ENCODE peak calls at places on chromosome 1, in nine cellular contexts. One of them, this sample, is unnamed.

GRCh38 chr1:44338136-44338535 is 16.9 kb downstream of the ERI3 start:
- DNase-seq in heart left ventricle: no peak
- DNase-seq in astrocyte of the cerebellum: no peak
- DNase-seq in AG10803: no peak
- DNase-seq in fibroblast of mammary gland: no peak
- DNase-seq in upper lobe of left lung: no peak
- DNase-seq in uterus: no peak
- DNase-seq in CD8-positive, alpha-beta T cell: no peak
- DNase-seq in upper lobe of right lung: no peak
- DNase-seq in this sample: no peak

GRCh38 chr1:185353124-185353523 is 36.1 kb upstream of the IVNS1ABP start:
- DNase-seq in astrocyte of the cerebellum: no peak
- DNase-seq in AG10803: no peak
- DNase-seq in heart left ventricle: no peak
- DNase-seq in upper lobe of left lung: no peak
- DNase-seq in CD8-positive, alpha-beta T cell: no peak
- DNase-seq in upper lobe of right lung: no peak
- DNase-seq in uterus: no peak
- DNase-seq in fibroblast of mammary gland: no peak
- DNase-seq in this sample: no peak

GRCh38 chr1:203490607-203491006 is 3.3 kb upstream of the OPTC start:
- DNase-seq in heart left ventricle: no peak
- DNase-seq in uterus: no peak
- DNase-seq in AG10803: no peak
- DNase-seq in upper lobe of right lung: no peak
- DNase-seq in fibroblast of mammary gland: no peak
- DNase-seq in CD8-positive, alpha-beta T cell: no peak
- DNase-seq in upper lobe of left lung: no peak
- DNase-seq in astrocyte of the cerebellum: no peak
- DNase-seq in this sample: no peak

GRCh38 chr1:107662976-107663375 is 302.0 kb downstream of the VAV3 start:
- DNase-seq in heart left ventricle: no peak
- DNase-seq in upper lobe of right lung: no peak
- DNase-seq in astrocyte of the cerebellum: no peak
- DNase-seq in AG10803: peak
- DNase-seq in upper lobe of left lung: no peak
- DNase-seq in CD8-positive, alpha-beta T cell: no peak
- DNase-seq in uterus: no peak
- DNase-seq in fibroblast of mammary gland: no peak
- DNase-seq in this sample: no peak

GRCh38 chr1:165187020-165187628 is 169.4 kb downstream of the LMX1A start:
- DNase-seq in CD8-positive, alpha-beta T cell: no peak
- DNase-seq in fibroblast of mammary gland: no peak
- DNase-seq in AG10803: no peak
- DNase-seq in upper lobe of right lung: no peak
- DNase-seq in upper lobe of left lung: no peak
- DNase-seq in heart left ventricle: no peak
- DNase-seq in uterus: no peak
- DNase-seq in astrocyte of the cerebellum: no peak
- DNase-seq in this sample: no peak

GRCh38 chr1:42931911-42932422 is 26.7 kb downstream of the SLC2A1 start:
- DNase-seq in upper lobe of right lung: peak
- DNase-seq in uterus: no peak
- DNase-seq in astrocyte of the cerebellum: no peak
- DNase-seq in upper lobe of left lung: peak
- DNase-seq in heart left ventricle: peak
- DNase-seq in AG10803: no peak
- DNase-seq in CD8-positive, alpha-beta T cell: peak
- DNase-seq in fibroblast of mammary gland: no peak
- DNase-seq in this sample: no peak

GRCh38 chr1:107687846-107688753 is 276.9 kb downstream of the VAV3 start:
- DNase-seq in upper lobe of left lung: no peak
- DNase-seq in heart left ventricle: no peak
- DNase-seq in astrocyte of the cerebellum: peak
- DNase-seq in AG10803: no peak
- DNase-seq in CD8-positive, alpha-beta T cell: no peak
- DNase-seq in fibroblast of mammary gland: peak
- DNase-seq in upper lobe of right lung: no peak
- DNase-seq in uterus: no peak
- DNase-seq in this sample: peak

GRCh38 chr1:160205242-160205973 is at the start of gene PEA15:
- DNase-seq in heart left ventricle: peak
- DNase-seq in CD8-positive, alpha-beta T cell: peak
- DNase-seq in AG10803: peak
- DNase-seq in uterus: peak
- DNase-seq in fibroblast of mammary gland: peak
- DNase-seq in astrocyte of the cerebellum: no peak
- DNase-seq in upper lobe of right lung: peak
- DNase-seq in upper lobe of left lung: peak
- DNase-seq in this sample: no peak

GRCh38 chr1:22388666-22389455 is 62.8 kb upstream of the ZBTB40 start:
- DNase-seq in upper lobe of left lung: no peak
- DNase-seq in fibroblast of mammary gland: peak
- DNase-seq in AG10803: peak
- DNase-seq in upper lobe of right lung: no peak
- DNase-seq in uterus: no peak
- DNase-seq in CD8-positive, alpha-beta T cell: no peak
- DNase-seq in astrocyte of the cerebellum: no peak
- DNase-seq in heart left ventricle: no peak
- DNase-seq in this sample: no peak

GRCh38 chr1:182301467-182302198 is 90.0 kb downstream of the GLUL start:
- DNase-seq in CD8-positive, alpha-beta T cell: no peak
- DNase-seq in upper lobe of right lung: no peak
- DNase-seq in astrocyte of the cerebellum: peak
- DNase-seq in AG10803: peak
- DNase-seq in uterus: no peak
- DNase-seq in heart left ventricle: no peak
- DNase-seq in fibroblast of mammary gland: peak
- DNase-seq in upper lobe of left lung: peak
- DNase-seq in this sample: no peak

GRCh38 chr1:161723459-161724149 is 2.3 kb downstream of the FCRLB start:
- DNase-seq in heart left ventricle: no peak
- DNase-seq in fibroblast of mammary gland: no peak
- DNase-seq in CD8-positive, alpha-beta T cell: no peak
- DNase-seq in astrocyte of the cerebellum: no peak
- DNase-seq in upper lobe of left lung: no peak
- DNase-seq in AG10803: no peak
- DNase-seq in uterus: no peak
- DNase-seq in upper lobe of right lung: no peak
- DNase-seq in this sample: no peak

GRCh38 chr1:101365186-101365585 is 128.4 kb downstream of the S1PR1 start:
- DNase-seq in CD8-positive, alpha-beta T cell: no peak
- DNase-seq in fibroblast of mammary gland: no peak
- DNase-seq in heart left ventricle: no peak
- DNase-seq in AG10803: peak
- DNase-seq in upper lobe of right lung: no peak
- DNase-seq in upper lobe of left lung: no peak
- DNase-seq in uterus: no peak
- DNase-seq in astrocyte of the cerebellum: peak
- DNase-seq in this sample: no peak

GRCh38 chr1:184035719-184036516 is 1.6 kb downstream of the COLGALT2 start:
- DNase-seq in AG10803: no peak
- DNase-seq in upper lobe of right lung: no peak
- DNase-seq in uterus: no peak
- DNase-seq in astrocyte of the cerebellum: no peak
- DNase-seq in heart left ventricle: no peak
- DNase-seq in fibroblast of mammary gland: no peak
- DNase-seq in CD8-positive, alpha-beta T cell: no peak
- DNase-seq in upper lobe of left lung: no peak
- DNase-seq in this sample: no peak

GRCh38 chr1:59561782-59562181 is 253.0 kb upstream of the HOOK1 start:
- DNase-seq in heart left ventricle: no peak
- DNase-seq in AG10803: no peak
- DNase-seq in CD8-positive, alpha-beta T cell: no peak
- DNase-seq in astrocyte of the cerebellum: no peak
- DNase-seq in upper lobe of left lung: no peak
- DNase-seq in upper lobe of right lung: no peak
- DNase-seq in uterus: no peak
- DNase-seq in fibroblast of mammary gland: no peak
- DNase-seq in this sample: no peak

GRCh38 chr1:116379674-116380498 is 6.8 kb downstream of the ATP1A1 start:
- DNase-seq in upper lobe of right lung: no peak
- DNase-seq in fibroblast of mammary gland: no peak
- DNase-seq in astrocyte of the cerebellum: no peak
- DNase-seq in heart left ventricle: no peak
- DNase-seq in AG10803: no peak
- DNase-seq in uterus: no peak
- DNase-seq in CD8-positive, alpha-beta T cell: no peak
- DNase-seq in upper lobe of left lung: no peak
- DNase-seq in this sample: no peak

GRCh38 chr1:66207484-66207883 is 326.5 kb upstream of the SGIP1 start:
- DNase-seq in fibroblast of mammary gland: peak
- DNase-seq in upper lobe of right lung: no peak
- DNase-seq in AG10803: peak
- DNase-seq in CD8-positive, alpha-beta T cell: no peak
- DNase-seq in upper lobe of left lung: no peak
- DNase-seq in astrocyte of the cerebellum: peak
- DNase-seq in uterus: peak
- DNase-seq in heart left ventricle: no peak
- DNase-seq in this sample: no peak

GRCh38 chr1:35605882-35606182 is 32.7 kb downstream of the TFAP2E start:
- DNase-seq in uterus: no peak
- DNase-seq in upper lobe of left lung: no peak
- DNase-seq in AG10803: peak
- DNase-seq in heart left ventricle: no peak
- DNase-seq in upper lobe of right lung: no peak
- DNase-seq in fibroblast of mammary gland: no peak
- DNase-seq in CD8-positive, alpha-beta T cell: no peak
- DNase-seq in astrocyte of the cerebellum: peak
- DNase-seq in this sample: no peak

GRCh38 chr1:212606734-212607205 is 1.8 kb upstream of the ATF3 start:
- DNase-seq in astrocyte of the cerebellum: no peak
- DNase-seq in fibroblast of mammary gland: no peak
- DNase-seq in AG10803: no peak
- DNase-seq in CD8-positive, alpha-beta T cell: peak
- DNase-seq in heart left ventricle: peak
- DNase-seq in uterus: peak
- DNase-seq in upper lobe of right lung: peak
- DNase-seq in upper lobe of left lung: peak
- DNase-seq in this sample: no peak

GRCh38 chr1:13781907-13782633 is 82.1 kb downstream of the PRDM2 start:
- DNase-seq in uterus: no peak
- DNase-seq in fibroblast of mammary gland: peak
- DNase-seq in CD8-positive, alpha-beta T cell: no peak
- DNase-seq in AG10803: peak
- DNase-seq in heart left ventricle: no peak
- DNase-seq in astrocyte of the cerebellum: no peak
- DNase-seq in upper lobe of left lung: peak
- DNase-seq in upper lobe of right lung: no peak
- DNase-seq in this sample: no peak

GRCh38 chr1:21924503-21925005 is 12.6 kb downstream of the HSPG2 start:
- DNase-seq in uterus: peak
- DNase-seq in astrocyte of the cerebellum: no peak
- DNase-seq in fibroblast of mammary gland: no peak
- DNase-seq in CD8-positive, alpha-beta T cell: no peak
- DNase-seq in upper lobe of left lung: no peak
- DNase-seq in heart left ventricle: no peak
- DNase-seq in AG10803: peak
- DNase-seq in upper lobe of right lung: no peak
- DNase-seq in this sample: no peak

GRCh38 chr1:89047734-89048133 is 17.3 kb downstream of the GBP1 start:
- DNase-seq in AG10803: peak
- DNase-seq in upper lobe of left lung: no peak
- DNase-seq in astrocyte of the cerebellum: peak
- DNase-seq in upper lobe of right lung: no peak
- DNase-seq in CD8-positive, alpha-beta T cell: no peak
- DNase-seq in uterus: no peak
- DNase-seq in heart left ventricle: no peak
- DNase-seq in fibroblast of mammary gland: peak
- DNase-seq in this sample: no peak

GRCh38 chr1:214552174-214552608 is 789 bp upstream of the PTPN14 start:
- DNase-seq in heart left ventricle: peak
- DNase-seq in upper lobe of left lung: peak
- DNase-seq in upper lobe of right lung: peak
- DNase-seq in CD8-positive, alpha-beta T cell: no peak
- DNase-seq in uterus: peak
- DNase-seq in astrocyte of the cerebellum: no peak
- DNase-seq in AG10803: peak
- DNase-seq in fibroblast of mammary gland: peak
- DNase-seq in this sample: no peak

GRCh38 chr1:232538224-232538942 is 91.5 kb downstream of the SIPA1L2 start:
- DNase-seq in CD8-positive, alpha-beta T cell: no peak
- DNase-seq in astrocyte of the cerebellum: peak
- DNase-seq in upper lobe of right lung: no peak
- DNase-seq in uterus: no peak
- DNase-seq in fibroblast of mammary gland: peak
- DNase-seq in heart left ventricle: no peak
- DNase-seq in upper lobe of left lung: no peak
- DNase-seq in AG10803: peak
- DNase-seq in this sample: peak

GRCh38 chr1:54542120-54542961 is 5.7 kb upstream of the ACOT11 start:
- DNase-seq in fibroblast of mammary gland: peak
- DNase-seq in astrocyte of the cerebellum: no peak
- DNase-seq in heart left ventricle: peak
- DNase-seq in upper lobe of right lung: peak
- DNase-seq in uterus: peak
- DNase-seq in CD8-positive, alpha-beta T cell: peak
- DNase-seq in AG10803: peak
- DNase-seq in upper lobe of left lung: peak
- DNase-seq in this sample: no peak
- TF ChIP-seq CTCF in fibroblast of mammary gland: no peak
- TF ChIP-seq CTCF in astrocyte of the cerebellum: no peak
- TF ChIP-seq CTCF in heart left ventricle: no peak
- TF ChIP-seq CTCF in upper lobe of right lung: peak
- TF ChIP-seq CTCF in uterus: peak
- TF ChIP-seq CTCF in CD8-positive, alpha-beta T cell: no peak
- TF ChIP-seq CTCF in AG10803: no peak
- TF ChIP-seq CTCF in upper lobe of left lung: no peak
- TF ChIP-seq CTCF in this sample: no peak

GRCh38 chr1:7995437-7995836 is 30.7 kb downstream of the ERRFI1 start:
- DNase-seq in upper lobe of right lung: no peak
- DNase-seq in fibroblast of mammary gland: no peak
- DNase-seq in astrocyte of the cerebellum: no peak
- DNase-seq in CD8-positive, alpha-beta T cell: no peak
- DNase-seq in heart left ventricle: no peak
- DNase-seq in upper lobe of left lung: no peak
- DNase-seq in uterus: no peak
- DNase-seq in AG10803: no peak
- DNase-seq in this sample: no peak
- H3K4me3 ChIP-seq in upper lobe of right lung: no peak
- H3K4me3 ChIP-seq in fibroblast of mammary gland: no peak
- H3K4me3 ChIP-seq in astrocyte of the cerebellum: no peak
- H3K4me3 ChIP-seq in CD8-positive, alpha-beta T cell: no peak
- H3K4me3 ChIP-seq in heart left ventricle: no peak
- H3K4me3 ChIP-seq in upper lobe of left lung: no peak
- H3K4me3 ChIP-seq in uterus: no peak
- H3K4me3 ChIP-seq in AG10803: no peak
- H3K4me3 ChIP-seq in this sample: no peak

GRCh38 chr1:29912413-29912812 is 676.1 kb downstream of the PTPRU start:
- DNase-seq in uterus: no peak
- DNase-seq in AG10803: peak
- DNase-seq in upper lobe of left lung: no peak
- DNase-seq in upper lobe of right lung: no peak
- DNase-seq in CD8-positive, alpha-beta T cell: no peak
- DNase-seq in fibroblast of mammary gland: peak
- DNase-seq in astrocyte of the cerebellum: peak
- DNase-seq in heart left ventricle: no peak
- DNase-seq in this sample: no peak
- TF ChIP-seq CTCF in uterus: no peak
- TF ChIP-seq CTCF in AG10803: peak
- TF ChIP-seq CTCF in upper lobe of left lung: no peak
- TF ChIP-seq CTCF in upper lobe of right lung: peak
- TF ChIP-seq CTCF in CD8-positive, alpha-beta T cell: no peak
- TF ChIP-seq CTCF in fibroblast of mammary gland: peak
- TF ChIP-seq CTCF in astrocyte of the cerebellum: peak
- TF ChIP-seq CTCF in heart left ventricle: no peak
- TF ChIP-seq CTCF in this sample: peak

GRCh38 chr1:1326075-1326605 is 1.5 kb downstream of the CPTP start:
- DNase-seq in fibroblast of mammary gland: no peak
- DNase-seq in astrocyte of the cerebellum: no peak
- DNase-seq in AG10803: no peak
- DNase-seq in uterus: no peak
- DNase-seq in upper lobe of left lung: no peak
- DNase-seq in CD8-positive, alpha-beta T cell: no peak
- DNase-seq in upper lobe of right lung: no peak
- DNase-seq in heart left ventricle: no peak
- DNase-seq in this sample: no peak
- H3K4me3 ChIP-seq in fibroblast of mammary gland: no peak
- H3K4me3 ChIP-seq in astrocyte of the cerebellum: peak
- H3K4me3 ChIP-seq in AG10803: no peak
- H3K4me3 ChIP-seq in uterus: no peak
- H3K4me3 ChIP-seq in upper lobe of left lung: peak
- H3K4me3 ChIP-seq in CD8-positive, alpha-beta T cell: no peak
- H3K4me3 ChIP-seq in upper lobe of right lung: peak
- H3K4me3 ChIP-seq in heart left ventricle: peak
- H3K4me3 ChIP-seq in this sample: peak